ENCODE peak calls at places on chromosome 9, in eight cellular contexts. D is D341Med; V is HFF-Myc; S is GM23338; U is KG1; H is LoVo; N is activated CD4-positive, alpha-beta T cell treated with anti-CD3 and anti-CD28 coated beads, Interleukin-2, amount 10 ng/mL, durations not matched to agents 7 days and 5 days; I is T follicular helper cell. Z is an unnamed sample.

GRCh38 chr9:126528111-126528510 is 85.6 kb upstream of the LMX1B start:
- DNase-seq in S (no peak), V (no peak), H (no peak), U (no peak), D (no peak), N (no peak), I (no peak), Z (no peak)

GRCh38 chr9:93357649-93358048 is 93.8 kb upstream of the FAM120A start:
- DNase-seq in U (no peak), I (no peak), S (no peak), D (no peak), H (no peak), V (no peak), N (peak), Z (peak)

GRCh38 chr9:123225995-123226394 is 42.4 kb downstream of the STRBP start:
- DNase-seq in D (no peak), S (no peak), H (no peak), I (no peak), N (no peak), U (no peak), V (no peak), Z (no peak)

GRCh38 chr9:128774804-128775203 is 3.1 kb upstream of the ZER1 start:
- DNase-seq in H (no peak), D (no peak), I (no peak), S (no peak), N (no peak), U (no peak), V (no peak), Z (no peak)

GRCh38 chr9:127955294-127956015 is 17.8 kb upstream of the DPM2 start:
- DNase-seq in N (peak), D (peak), S (peak), U (no peak), I (peak), V (no peak), H (peak), Z (peak)

GRCh38 chr9:69985971-69986370 is 57.7 kb upstream of the MAMDC2 start:
- DNase-seq in U (no peak), I (no peak), N (no peak), S (no peak), V (no peak), H (no peak), D (no peak), Z (no peak)

GRCh38 chr9:22084336-22085035 is 75.4 kb upstream of the CDKN2B start:
- DNase-seq in H (peak), V (peak), U (no peak), S (no peak), D (no peak), I (no peak), N (no peak), Z (no peak)

GRCh38 chr9:100598641-100599145 is 20.8 kb downstream of the CAVIN4 start:
- DNase-seq in D (peak), V (no peak), N (peak), U (peak), I (peak), H (peak), S (peak), Z (peak)

GRCh38 chr9:69276775-69277174 is 48.2 kb upstream of the ENTREP1 start:
- DNase-seq in H (no peak), S (peak), D (no peak), N (no peak), V (no peak), U (no peak), I (no peak), Z (no peak)

GRCh38 chr9:70413427-70413797 is 1.0 kb downstream of the KLF9 start:
- DNase-seq in U (peak), V (no peak), H (no peak), D (peak), N (no peak), S (peak), I (peak), Z (peak)

GRCh38 chr9:90999425-91000397 is 198.1 kb downstream of the SYK start:
- DNase-seq in D (no peak), S (no peak), U (no peak), V (no peak), I (no peak), N (no peak), H (no peak), Z (no peak)

GRCh38 chr9:86308687-86309086 is 26.3 kb upstream of the ISCA1 start:
- DNase-seq in I (no peak), H (no peak), N (no peak), D (no peak), U (no peak), S (no peak), V (no peak), Z (no peak)

GRCh38 chr9:91101598-91102168 is 260.0 kb downstream of the AUH start:
- DNase-seq in D (no peak), I (peak), V (no peak), H (no peak), U (no peak), S (peak), N (peak), Z (peak)

GRCh38 chr9:115946530-115946929 is 207.1 kb upstream of the PAPPA start:
- DNase-seq in I (no peak), D (no peak), U (no peak), H (no peak), N (no peak), S (no peak), V (no peak), Z (no peak)

GRCh38 chr9:114691046-114691955 is 9.3 kb upstream of the TEX48 start:
- DNase-seq in V (peak), S (no peak), I (peak), U (no peak), D (no peak), N (peak), H (peak), Z (no peak)

GRCh38 chr9:1057910-1058309 is 7.8 kb downstream of the DMRT2 start:
- DNase-seq in U (no peak), D (no peak), N (no peak), V (no peak), H (no peak), S (no peak), I (no peak), Z (no peak)

GRCh38 chr9:77714077-77714549 is 66.0 kb upstream of the GNA14 start:
- DNase-seq in S (no peak), V (peak), I (no peak), U (no peak), N (no peak), H (no peak), D (no peak), Z (no peak)

GRCh38 chr9:90659626-90660364 is 17.2 kb upstream of the DIRAS2 start:
- DNase-seq in U (no peak), D (no peak), N (no peak), I (no peak), V (peak), S (no peak), H (peak), Z (no peak)

GRCh38 chr9:114000671-114001409 is 77.3 kb downstream of the AMBP start:
- DNase-seq in N (peak), D (peak), S (no peak), I (no peak), U (no peak), V (no peak), H (no peak), Z (no peak)

GRCh38 chr9:101977614-101978210 is 239.3 kb upstream of the GRIN3A start:
- DNase-seq in U (peak), I (no peak), N (no peak), V (no peak), H (peak), D (no peak), S (peak), Z (peak)

GRCh38 chr9:76654575-76654974 is 109.7 kb upstream of the PCA3 start:
- DNase-seq in U (no peak), N (no peak), D (no peak), S (no peak), V (peak), H (no peak), I (no peak), Z (no peak)